ENCODE peak calls at places on chromosomes 12 and 14, in eight cellular contexts. One of them, this sample, is unnamed.

GRCh38 chr12:48985901-48986300 is 7.8 kb downstream of the WNT1 start:
- DNase-seq in AG09309: no peak
- DNase-seq in AG10803: no peak
- DNase-seq in foreskin fibroblast: no peak
- DNase-seq in fibroblast of mammary gland: no peak
- DNase-seq in fibroblast of lung: no peak
- DNase-seq in GM12865: no peak
- DNase-seq in PC-3: no peak
- DNase-seq in this sample: no peak

GRCh38 chr12:33429468-33429867 is 10.2 kb downstream of the SYT10 start:
- DNase-seq in AG09309: no peak
- DNase-seq in AG10803: no peak
- DNase-seq in foreskin fibroblast: no peak
- DNase-seq in fibroblast of mammary gland: no peak
- DNase-seq in fibroblast of lung: no peak
- DNase-seq in GM12865: no peak
- DNase-seq in PC-3: no peak
- DNase-seq in this sample: no peak

GRCh38 chr12:43151406-43152080 is 400.5 kb downstream of the ADAMTS20 start:
- DNase-seq in AG09309: peak
- DNase-seq in AG10803: peak
- DNase-seq in foreskin fibroblast: peak
- DNase-seq in fibroblast of mammary gland: peak
- DNase-seq in fibroblast of lung: no peak
- DNase-seq in GM12865: no peak
- DNase-seq in PC-3: no peak
- DNase-seq in this sample: peak

GRCh38 chr12:106149096-106149784 is 10.5 kb upstream of the NUAK1 start:
- DNase-seq in AG09309: no peak
- DNase-seq in AG10803: peak
- DNase-seq in foreskin fibroblast: no peak
- DNase-seq in fibroblast of mammary gland: no peak
- DNase-seq in fibroblast of lung: peak
- DNase-seq in GM12865: no peak
- DNase-seq in PC-3: peak
- DNase-seq in this sample: no peak

GRCh38 chr14:80291099-80291498 is 79.8 kb upstream of the DIO2 start:
- DNase-seq in AG09309: no peak
- DNase-seq in AG10803: no peak
- DNase-seq in foreskin fibroblast: no peak
- DNase-seq in fibroblast of mammary gland: peak
- DNase-seq in fibroblast of lung: peak
- DNase-seq in GM12865: no peak
- DNase-seq in PC-3: peak
- DNase-seq in this sample: no peak

GRCh38 chr12:22064968-22065367 is 18.9 kb downstream of the CMAS start:
- DNase-seq in AG09309: no peak
- DNase-seq in AG10803: no peak
- DNase-seq in foreskin fibroblast: no peak
- DNase-seq in fibroblast of mammary gland: no peak
- DNase-seq in fibroblast of lung: no peak
- DNase-seq in GM12865: no peak
- DNase-seq in PC-3: no peak
- DNase-seq in this sample: no peak

GRCh38 chr14:36988568-36988967 is 183.8 kb downstream of the SLC25A21 start:
- DNase-seq in AG09309: no peak
- DNase-seq in AG10803: no peak
- DNase-seq in foreskin fibroblast: no peak
- DNase-seq in fibroblast of mammary gland: peak
- DNase-seq in fibroblast of lung: peak
- DNase-seq in GM12865: no peak
- DNase-seq in PC-3: no peak
- DNase-seq in this sample: no peak

GRCh38 chr14:85537526-85537925 is 7.6 kb downstream of the FLRT2 start:
- DNase-seq in AG09309: no peak
- DNase-seq in AG10803: no peak
- DNase-seq in foreskin fibroblast: no peak
- DNase-seq in fibroblast of mammary gland: no peak
- DNase-seq in fibroblast of lung: no peak
- DNase-seq in GM12865: no peak
- DNase-seq in PC-3: no peak
- DNase-seq in this sample: no peak

GRCh38 chr14:75824328-75824727 is 157.5 kb downstream of the TGFB3 start:
- DNase-seq in AG09309: no peak
- DNase-seq in AG10803: no peak
- DNase-seq in foreskin fibroblast: no peak
- DNase-seq in fibroblast of mammary gland: no peak
- DNase-seq in fibroblast of lung: peak
- DNase-seq in GM12865: peak
- DNase-seq in PC-3: no peak
- DNase-seq in this sample: no peak

GRCh38 chr12:2344476-2344875 is 291.7 kb downstream of the CACNA1C start:
- DNase-seq in AG09309: no peak
- DNase-seq in AG10803: no peak
- DNase-seq in foreskin fibroblast: no peak
- DNase-seq in fibroblast of mammary gland: no peak
- DNase-seq in fibroblast of lung: no peak
- DNase-seq in GM12865: no peak
- DNase-seq in PC-3: no peak
- DNase-seq in this sample: no peak

GRCh38 chr12:95796982-95797289 is 6.4 kb upstream of the NTN4 start:
- DNase-seq in AG09309: no peak
- DNase-seq in AG10803: no peak
- DNase-seq in foreskin fibroblast: no peak
- DNase-seq in fibroblast of mammary gland: no peak
- DNase-seq in fibroblast of lung: no peak
- DNase-seq in GM12865: no peak
- DNase-seq in PC-3: peak
- DNase-seq in this sample: no peak

GRCh38 chr12:54416908-54417603 is 2.0 kb downstream of the ITGA5 start:
- DNase-seq in AG09309: no peak
- DNase-seq in AG10803: no peak
- DNase-seq in foreskin fibroblast: no peak
- DNase-seq in fibroblast of mammary gland: no peak
- DNase-seq in fibroblast of lung: peak
- DNase-seq in GM12865: no peak
- DNase-seq in PC-3: no peak
- DNase-seq in this sample: no peak

GRCh38 chr12:54417712-54418440 is 1.2 kb downstream of the ITGA5 start:
- DNase-seq in AG09309: no peak
- DNase-seq in AG10803: no peak
- DNase-seq in foreskin fibroblast: no peak
- DNase-seq in fibroblast of mammary gland: no peak
- DNase-seq in fibroblast of lung: no peak
- DNase-seq in GM12865: no peak
- DNase-seq in PC-3: no peak
- DNase-seq in this sample: no peak

GRCh38 chr12:54420766-54421144 is 1.7 kb upstream of the ITGA5 start:
- DNase-seq in AG09309: no peak
- DNase-seq in AG10803: peak
- DNase-seq in foreskin fibroblast: no peak
- DNase-seq in fibroblast of mammary gland: peak
- DNase-seq in fibroblast of lung: no peak
- DNase-seq in GM12865: no peak
- DNase-seq in PC-3: no peak
- DNase-seq in this sample: no peak

GRCh38 chr12:54419088-54419887 is at the start of gene ITGA5:
- DNase-seq in AG09309: no peak
- DNase-seq in AG10803: peak
- DNase-seq in foreskin fibroblast: peak
- DNase-seq in fibroblast of mammary gland: peak
- DNase-seq in fibroblast of lung: peak
- DNase-seq in GM12865: no peak
- DNase-seq in PC-3: peak
- DNase-seq in this sample: no peak

GRCh38 chr12:54418441-54419087 is 502 bp downstream of the ITGA5 start:
- DNase-seq in AG09309: no peak
- DNase-seq in AG10803: no peak
- DNase-seq in foreskin fibroblast: no peak
- DNase-seq in fibroblast of mammary gland: no peak
- DNase-seq in fibroblast of lung: no peak
- DNase-seq in GM12865: no peak
- DNase-seq in PC-3: no peak
- DNase-seq in this sample: no peak
- H3K4me3 ChIP-seq in AG09309: peak
- H3K4me3 ChIP-seq in AG10803: peak
- H3K4me3 ChIP-seq in foreskin fibroblast: peak
- H3K4me3 ChIP-seq in fibroblast of mammary gland: peak
- H3K4me3 ChIP-seq in fibroblast of lung: peak
- H3K4me3 ChIP-seq in GM12865: peak
- H3K4me3 ChIP-seq in PC-3: peak
- H3K4me3 ChIP-seq in this sample: peak

GRCh38 chr14:22558221-22558913 is 30.7 kb downstream of the DAD1 start:
- DNase-seq in AG09309: no peak
- DNase-seq in AG10803: no peak
- DNase-seq in foreskin fibroblast: no peak
- DNase-seq in fibroblast of mammary gland: no peak
- DNase-seq in fibroblast of lung: no peak
- DNase-seq in GM12865: peak
- DNase-seq in PC-3: no peak
- DNase-seq in this sample: no peak
- TF ChIP-seq CTCF in AG09309: peak
- TF ChIP-seq CTCF in AG10803: peak
- TF ChIP-seq CTCF in foreskin fibroblast: peak
- TF ChIP-seq CTCF in fibroblast of mammary gland: no peak
- TF ChIP-seq CTCF in fibroblast of lung: peak
- TF ChIP-seq CTCF in GM12865: peak
- TF ChIP-seq CTCF in PC-3: no peak
- TF ChIP-seq CTCF in this sample: peak

GRCh38 chr12:126191949-126192348 is 1126.7 kb downstream of the AACS start:
- DNase-seq in AG09309: no peak
- DNase-seq in AG10803: no peak
- DNase-seq in foreskin fibroblast: no peak
- DNase-seq in fibroblast of mammary gland: no peak
- DNase-seq in fibroblast of lung: no peak
- DNase-seq in GM12865: no peak
- DNase-seq in PC-3: no peak
- DNase-seq in this sample: no peak

GRCh38 chr12:126193190-126193589 is 1128.0 kb downstream of the AACS start:
- DNase-seq in AG09309: no peak
- DNase-seq in AG10803: no peak
- DNase-seq in foreskin fibroblast: no peak
- DNase-seq in fibroblast of mammary gland: no peak
- DNase-seq in fibroblast of lung: no peak
- DNase-seq in GM12865: no peak
- DNase-seq in PC-3: no peak
- DNase-seq in this sample: no peak

GRCh38 chr12:126196263-126196662 is 1131.0 kb downstream of the AACS start:
- DNase-seq in AG09309: no peak
- DNase-seq in AG10803: no peak
- DNase-seq in foreskin fibroblast: no peak
- DNase-seq in fibroblast of mammary gland: no peak
- DNase-seq in fibroblast of lung: no peak
- DNase-seq in GM12865: no peak
- DNase-seq in PC-3: no peak
- DNase-seq in this sample: no peak

GRCh38 chr12:126189856-126190255 is 1124.6 kb downstream of the AACS start:
- DNase-seq in AG09309: no peak
- DNase-seq in AG10803: no peak
- DNase-seq in foreskin fibroblast: no peak
- DNase-seq in fibroblast of mammary gland: no peak
- DNase-seq in fibroblast of lung: no peak
- DNase-seq in GM12865: no peak
- DNase-seq in PC-3: no peak
- DNase-seq in this sample: no peak

DNA sequence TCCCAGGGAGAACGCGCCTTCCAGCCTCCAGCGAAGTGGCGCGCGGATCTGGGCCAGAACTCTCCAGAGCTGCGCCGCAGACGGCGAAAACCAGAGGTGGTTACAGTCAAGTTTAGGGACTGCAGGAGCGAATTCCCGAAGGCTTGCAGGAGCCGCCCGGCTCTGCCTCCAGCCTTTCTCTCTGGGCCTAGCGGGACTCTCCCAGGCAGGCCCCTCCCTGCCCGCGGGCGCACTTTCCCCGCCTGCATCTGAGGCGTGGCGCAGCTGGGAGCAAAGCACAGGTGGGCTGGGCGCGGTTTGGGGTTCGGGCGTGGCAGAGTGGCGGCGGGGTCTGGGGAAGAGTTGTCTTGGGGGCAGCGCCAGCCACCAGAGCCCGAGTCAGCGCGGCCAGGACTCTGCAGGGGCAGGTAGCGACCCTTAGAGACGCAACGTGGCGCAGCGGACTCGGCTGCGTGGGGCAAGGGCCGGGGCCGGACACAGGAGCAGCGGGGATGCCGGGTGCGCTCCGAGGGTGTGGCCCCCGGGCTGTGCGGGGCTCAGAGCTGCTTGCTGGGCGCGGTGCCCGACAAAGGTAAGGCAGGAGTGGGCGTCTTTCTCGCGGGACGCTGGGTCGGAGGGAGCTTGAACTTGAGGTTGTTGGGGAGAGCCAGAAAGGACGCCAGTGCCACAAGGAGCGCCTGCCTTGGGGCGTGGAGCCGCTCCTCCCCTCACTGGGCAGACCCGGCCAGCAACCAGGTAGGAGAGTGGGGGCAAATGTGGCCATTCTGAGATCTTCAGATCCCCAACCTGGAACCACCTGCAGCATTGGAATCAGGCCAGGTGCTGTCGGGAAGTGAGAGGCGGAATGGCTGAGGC is 1126.0 kb downstream of the AACS start:
- DNase-seq in AG09309: no peak
- DNase-seq in AG10803: no peak
- DNase-seq in foreskin fibroblast: no peak
- DNase-seq in fibroblast of mammary gland: no peak
- DNase-seq in fibroblast of lung: no peak
- DNase-seq in GM12865: no peak
- DNase-seq in PC-3: no peak
- DNase-seq in this sample: no peak
- H3K4me3 ChIP-seq in AG09309: no peak
- H3K4me3 ChIP-seq in AG10803: no peak
- H3K4me3 ChIP-seq in foreskin fibroblast: no peak
- H3K4me3 ChIP-seq in fibroblast of mammary gland: no peak
- H3K4me3 ChIP-seq in fibroblast of lung: no peak
- H3K4me3 ChIP-seq in GM12865: no peak
- H3K4me3 ChIP-seq in PC-3: no peak
- H3K4me3 ChIP-seq in this sample: no peak

DNA sequence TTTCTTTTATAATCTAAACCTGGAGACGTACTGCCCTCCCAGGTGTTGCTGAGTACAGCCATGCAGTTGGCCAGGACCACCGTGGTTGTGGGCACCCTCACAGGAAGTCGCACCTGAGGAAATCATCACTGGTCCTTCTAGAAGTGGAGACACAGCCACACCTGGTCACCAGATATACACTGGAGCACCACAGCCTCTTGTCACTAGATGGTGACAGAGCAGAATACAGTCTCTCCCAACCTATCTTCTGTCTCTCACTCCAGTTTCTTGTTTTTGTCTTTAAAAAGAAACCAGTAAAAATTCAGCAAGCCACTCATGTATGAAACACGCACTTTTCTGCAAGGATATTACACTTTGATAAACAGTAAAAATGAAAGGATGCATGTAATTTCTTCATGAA is 43.1 kb upstream of the GPHB5 start:
- DNase-seq in AG09309: no peak
- DNase-seq in AG10803: no peak
- DNase-seq in foreskin fibroblast: no peak
- DNase-seq in fibroblast of mammary gland: no peak
- DNase-seq in fibroblast of lung: no peak
- DNase-seq in GM12865: peak
- DNase-seq in PC-3: peak
- DNase-seq in this sample: no peak
- TF ChIP-seq CTCF in AG09309: no peak
- TF ChIP-seq CTCF in AG10803: no peak
- TF ChIP-seq CTCF in foreskin fibroblast: no peak
- TF ChIP-seq CTCF in fibroblast of mammary gland: no peak
- TF ChIP-seq CTCF in fibroblast of lung: no peak
- TF ChIP-seq CTCF in GM12865: peak
- TF ChIP-seq CTCF in PC-3: peak
- TF ChIP-seq CTCF in this sample: no peak

This sample was measured in AG04449.